ENCODE peak calls at places on chromosomes 16 and 17, in nine cellular contexts. One of them, this sample, is unnamed.

GRCh38 chr17:8480011-8480976 is 44.6 kb downstream of the NDEL1 start:
- DNase-seq in ovary: peak
- DNase-seq in psoas muscle: no peak
- DNase-seq in HFF-Myc: no peak
- DNase-seq in cardiac fibroblast: no peak
- DNase-seq in RWPE1: no peak
- DNase-seq in PC-9: no peak
- DNase-seq in fibroblast of lung: no peak
- DNase-seq in cardiac muscle cell: no peak
- DNase-seq in this sample: no peak

GRCh38 chr17:71334041-71334781 is 786.6 kb upstream of the SOX9 start:
- DNase-seq in ovary: no peak
- DNase-seq in cardiac muscle cell: no peak
- DNase-seq in cardiac fibroblast: no peak
- DNase-seq in RWPE1: no peak
- DNase-seq in HFF-Myc: no peak
- DNase-seq in psoas muscle: no peak
- DNase-seq in PC-9: no peak
- DNase-seq in fibroblast of lung: peak
- DNase-seq in this sample: peak

GRCh38 chr16:5580320-5580719 is 482.7 kb upstream of the EEF2KMT start:
- DNase-seq in cardiac fibroblast: no peak
- DNase-seq in RWPE1: no peak
- DNase-seq in cardiac muscle cell: no peak
- DNase-seq in ovary: no peak
- DNase-seq in fibroblast of lung: no peak
- DNase-seq in psoas muscle: no peak
- DNase-seq in HFF-Myc: no peak
- DNase-seq in PC-9: no peak
- DNase-seq in this sample: no peak

GRCh38 chr16:185691-186090 is 5.4 kb downstream of the HBQ1 start:
- DNase-seq in cardiac fibroblast: no peak
- DNase-seq in cardiac muscle cell: no peak
- DNase-seq in fibroblast of lung: no peak
- DNase-seq in RWPE1: no peak
- DNase-seq in HFF-Myc: no peak
- DNase-seq in PC-9: no peak
- DNase-seq in ovary: no peak
- DNase-seq in psoas muscle: no peak
- DNase-seq in this sample: no peak

GRCh38 chr17:47246120-47246519 is 7.5 kb upstream of the ITGB3 start:
- DNase-seq in ovary: no peak
- DNase-seq in PC-9: no peak
- DNase-seq in cardiac muscle cell: no peak
- DNase-seq in cardiac fibroblast: no peak
- DNase-seq in fibroblast of lung: peak
- DNase-seq in psoas muscle: no peak
- DNase-seq in HFF-Myc: no peak
- DNase-seq in RWPE1: no peak
- DNase-seq in this sample: peak

GRCh38 chr16:50613281-50613991 is 65.2 kb downstream of the NKD1 start:
- DNase-seq in cardiac fibroblast: peak
- DNase-seq in ovary: peak
- DNase-seq in fibroblast of lung: peak
- DNase-seq in RWPE1: no peak
- DNase-seq in cardiac muscle cell: peak
- DNase-seq in HFF-Myc: no peak
- DNase-seq in PC-9: no peak
- DNase-seq in psoas muscle: no peak
- DNase-seq in this sample: no peak

GRCh38 chr16:71426069-71426879 is 15.6 kb downstream of the TLE7 start:
- DNase-seq in fibroblast of lung: peak
- DNase-seq in PC-9: peak
- DNase-seq in cardiac fibroblast: peak
- DNase-seq in psoas muscle: no peak
- DNase-seq in ovary: peak
- DNase-seq in RWPE1: peak
- DNase-seq in HFF-Myc: peak
- DNase-seq in cardiac muscle cell: peak
- DNase-seq in this sample: peak

GRCh38 chr16:78292726-78293380 is 193.4 kb downstream of the WWOX start:
- DNase-seq in HFF-Myc: no peak
- DNase-seq in cardiac fibroblast: no peak
- DNase-seq in cardiac muscle cell: no peak
- DNase-seq in psoas muscle: no peak
- DNase-seq in RWPE1: no peak
- DNase-seq in ovary: no peak
- DNase-seq in PC-9: no peak
- DNase-seq in fibroblast of lung: no peak
- DNase-seq in this sample: no peak

GRCh38 chr17:39175695-39176093 is 9.7 kb upstream of the ARL5C start:
- DNase-seq in cardiac fibroblast: no peak
- DNase-seq in ovary: no peak
- DNase-seq in HFF-Myc: no peak
- DNase-seq in fibroblast of lung: no peak
- DNase-seq in RWPE1: no peak
- DNase-seq in PC-9: no peak
- DNase-seq in psoas muscle: peak
- DNase-seq in cardiac muscle cell: no peak
- DNase-seq in this sample: peak

GRCh38 chr17:1231456-1231855 is 38.8 kb upstream of the BHLHA9 start:
- DNase-seq in cardiac fibroblast: peak
- DNase-seq in cardiac muscle cell: no peak
- DNase-seq in ovary: no peak
- DNase-seq in psoas muscle: peak
- DNase-seq in HFF-Myc: no peak
- DNase-seq in PC-9: no peak
- DNase-seq in fibroblast of lung: no peak
- DNase-seq in RWPE1: no peak
- DNase-seq in this sample: peak

GRCh38 chr16:75501359-75501758 is 6.1 kb upstream of the CHST6 start:
- DNase-seq in ovary: no peak
- DNase-seq in psoas muscle: no peak
- DNase-seq in RWPE1: no peak
- DNase-seq in fibroblast of lung: no peak
- DNase-seq in PC-9: no peak
- DNase-seq in cardiac muscle cell: no peak
- DNase-seq in HFF-Myc: no peak
- DNase-seq in cardiac fibroblast: no peak
- DNase-seq in this sample: no peak

GRCh38 chr17:44006581-44007345 is 2.3 kb downstream of the NAGS start:
- DNase-seq in cardiac muscle cell: peak
- DNase-seq in fibroblast of lung: peak
- DNase-seq in psoas muscle: peak
- DNase-seq in ovary: peak
- DNase-seq in PC-9: peak
- DNase-seq in cardiac fibroblast: peak
- DNase-seq in RWPE1: peak
- DNase-seq in HFF-Myc: peak
- DNase-seq in this sample: peak

GRCh38 chr17:44004761-44005526 is 522 bp downstream of the NAGS start:
- DNase-seq in fibroblast of lung: no peak
- DNase-seq in RWPE1: no peak
- DNase-seq in HFF-Myc: no peak
- DNase-seq in cardiac muscle cell: peak
- DNase-seq in psoas muscle: no peak
- DNase-seq in PC-9: no peak
- DNase-seq in cardiac fibroblast: no peak
- DNase-seq in ovary: peak
- DNase-seq in this sample: no peak

GRCh38 chr17:44005527-44005864 is 1.1 kb downstream of the NAGS start:
- DNase-seq in psoas muscle: no peak
- DNase-seq in ovary: no peak
- DNase-seq in HFF-Myc: no peak
- DNase-seq in fibroblast of lung: no peak
- DNase-seq in cardiac muscle cell: no peak
- DNase-seq in PC-9: no peak
- DNase-seq in cardiac fibroblast: no peak
- DNase-seq in RWPE1: no peak
- DNase-seq in this sample: no peak

GRCh38 chr17:44007346-44008204 is 3.2 kb downstream of the NAGS start:
- DNase-seq in ovary: no peak
- DNase-seq in cardiac muscle cell: no peak
- DNase-seq in RWPE1: no peak
- DNase-seq in cardiac fibroblast: peak
- DNase-seq in HFF-Myc: no peak
- DNase-seq in psoas muscle: no peak
- DNase-seq in fibroblast of lung: no peak
- DNase-seq in PC-9: no peak
- DNase-seq in this sample: peak

DNA sequence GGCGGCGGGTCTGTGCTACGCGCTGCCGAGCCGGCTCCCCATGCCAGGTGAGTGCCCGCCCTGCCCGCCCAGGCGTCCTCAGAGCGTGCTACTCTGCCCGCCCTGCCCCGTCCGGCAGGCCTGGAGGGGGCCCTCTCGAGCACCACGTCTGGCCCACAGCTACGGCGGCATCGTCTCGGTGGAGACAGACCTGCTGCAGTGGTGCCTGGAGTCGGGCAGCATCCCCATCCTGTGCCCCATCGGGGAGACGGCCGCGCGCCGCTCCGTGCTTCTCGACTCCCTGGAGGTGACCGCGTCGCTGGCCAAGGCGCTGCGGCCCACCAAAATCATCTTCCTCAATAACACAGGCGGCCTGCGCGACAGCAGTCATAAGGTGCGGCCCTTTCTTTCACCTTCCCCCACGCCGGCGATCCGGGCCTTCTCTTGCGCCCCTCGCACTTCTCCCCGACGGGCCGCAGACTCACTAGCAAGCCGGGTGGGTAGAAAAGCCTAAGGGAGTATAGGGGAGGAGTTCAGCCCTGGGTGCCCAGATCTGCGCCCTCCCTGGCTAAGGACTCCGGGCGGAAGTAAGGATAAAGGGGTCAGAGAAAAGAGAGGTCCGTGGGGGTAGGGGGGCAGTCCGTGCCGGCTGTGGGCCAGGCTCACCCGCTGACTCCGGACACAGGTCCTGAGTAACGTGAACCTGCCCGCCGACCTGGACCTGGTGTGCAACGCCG is 1.6 kb downstream of the NAGS start:
- DNase-seq in RWPE1: peak
- DNase-seq in PC-9: no peak
- DNase-seq in psoas muscle: peak
- DNase-seq in cardiac muscle cell: peak
- DNase-seq in fibroblast of lung: no peak
- DNase-seq in cardiac fibroblast: no peak
- DNase-seq in HFF-Myc: no peak
- DNase-seq in ovary: peak
- DNase-seq in this sample: no peak
- TF ChIP-seq CTCF in RWPE1: no peak
- TF ChIP-seq CTCF in PC-9: no peak
- TF ChIP-seq CTCF in psoas muscle: no peak
- TF ChIP-seq CTCF in cardiac muscle cell: peak
- TF ChIP-seq CTCF in fibroblast of lung: no peak
- TF ChIP-seq CTCF in cardiac fibroblast: peak
- TF ChIP-seq CTCF in HFF-Myc: no peak
- TF ChIP-seq CTCF in ovary: no peak
- TF ChIP-seq CTCF in this sample: no peak

DNA sequence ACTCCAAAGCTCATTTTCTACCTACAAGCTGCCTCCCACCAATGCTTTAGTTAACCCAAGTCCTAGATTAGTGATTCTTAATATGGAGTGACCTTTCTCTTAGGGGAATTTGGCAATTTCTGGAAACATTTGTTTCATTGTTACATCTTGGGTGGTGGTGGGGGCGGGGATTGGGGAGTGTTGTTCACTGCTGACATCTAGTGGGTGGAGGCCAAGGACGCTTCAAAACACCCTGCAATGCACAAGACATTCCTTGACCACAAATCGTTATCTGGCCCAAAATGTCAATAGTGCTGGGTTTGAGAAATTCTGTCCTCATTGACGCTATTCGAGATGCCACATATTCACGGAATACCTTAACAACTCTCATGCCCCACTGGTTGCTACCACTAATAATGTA is 282.9 kb downstream of the RBFOX1 start:
- DNase-seq in fibroblast of lung: no peak
- DNase-seq in psoas muscle: no peak
- DNase-seq in cardiac muscle cell: no peak
- DNase-seq in HFF-Myc: no peak
- DNase-seq in PC-9: no peak
- DNase-seq in cardiac fibroblast: no peak
- DNase-seq in ovary: no peak
- DNase-seq in RWPE1: no peak
- DNase-seq in this sample: no peak
- TF ChIP-seq CTCF in fibroblast of lung: no peak
- TF ChIP-seq CTCF in psoas muscle: no peak
- TF ChIP-seq CTCF in cardiac muscle cell: no peak
- TF ChIP-seq CTCF in HFF-Myc: no peak
- TF ChIP-seq CTCF in PC-9: no peak
- TF ChIP-seq CTCF in cardiac fibroblast: no peak
- TF ChIP-seq CTCF in ovary: no peak
- TF ChIP-seq CTCF in RWPE1: no peak
- TF ChIP-seq CTCF in this sample: no peak

GRCh38 chr17:73820686-73821448 is 176.6 kb upstream of the SDK2 start:
- DNase-seq in ovary: no peak
- DNase-seq in psoas muscle: no peak
- DNase-seq in HFF-Myc: peak
- DNase-seq in cardiac fibroblast: peak
- DNase-seq in cardiac muscle cell: peak
- DNase-seq in PC-9: no peak
- DNase-seq in fibroblast of lung: no peak
- DNase-seq in RWPE1: no peak
- DNase-seq in this sample: no peak
- TF ChIP-seq CTCF in ovary: no peak
- TF ChIP-seq CTCF in psoas muscle: no peak
- TF ChIP-seq CTCF in HFF-Myc: no peak
- TF ChIP-seq CTCF in cardiac fibroblast: no peak
- TF ChIP-seq CTCF in cardiac muscle cell: peak
- TF ChIP-seq CTCF in PC-9: no peak
- TF ChIP-seq CTCF in fibroblast of lung: no peak
- TF ChIP-seq CTCF in RWPE1: no peak
- TF ChIP-seq CTCF in this sample: no peak

DNA sequence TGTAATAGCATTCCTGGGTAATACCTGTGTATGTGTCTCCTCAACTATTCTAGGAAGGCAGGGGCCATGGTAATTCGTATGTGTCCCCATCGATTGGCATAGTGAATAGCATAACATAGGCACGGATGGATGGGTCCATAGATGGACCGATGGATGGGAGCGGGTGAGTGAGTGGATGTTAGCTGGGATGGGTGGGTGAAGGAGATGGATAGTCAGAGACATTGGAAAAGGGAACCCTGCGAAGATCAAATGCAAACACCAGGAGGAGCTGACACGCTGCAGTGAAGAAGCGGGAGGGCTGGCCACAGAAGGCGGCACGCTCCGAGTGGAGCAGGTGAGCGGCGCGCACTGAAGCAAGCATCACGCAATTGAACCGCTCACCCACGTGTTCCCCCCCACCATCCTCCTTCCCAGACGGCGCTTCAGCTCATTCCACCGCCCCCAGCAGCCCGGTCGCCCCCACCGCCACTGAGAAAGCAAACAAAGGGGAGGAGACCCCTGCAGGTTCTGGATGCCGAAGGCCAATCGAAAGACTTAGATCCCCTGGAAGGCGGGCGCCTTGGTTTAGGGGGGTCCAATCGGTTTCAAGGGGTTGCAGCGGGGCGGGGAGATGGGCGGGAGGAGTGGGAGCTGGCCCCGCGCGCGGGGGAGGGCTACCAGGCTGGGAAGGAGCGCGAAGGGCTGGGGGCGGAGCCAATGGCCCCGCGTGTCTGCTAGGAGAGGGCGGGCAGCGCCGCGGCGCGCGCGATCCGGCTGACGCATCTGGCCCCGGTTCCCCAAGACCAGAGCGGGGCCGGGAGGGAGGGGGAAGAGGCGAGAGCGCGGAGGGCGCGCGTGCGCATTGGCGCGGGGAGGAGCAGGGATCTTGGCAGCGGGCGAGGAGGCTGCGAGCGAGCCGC is at the start of gene ARRB2:
- DNase-seq in psoas muscle: peak
- DNase-seq in RWPE1: peak
- DNase-seq in HFF-Myc: peak
- DNase-seq in ovary: peak
- DNase-seq in cardiac fibroblast: peak
- DNase-seq in fibroblast of lung: peak
- DNase-seq in PC-9: peak
- DNase-seq in cardiac muscle cell: peak
- DNase-seq in this sample: peak
- TF ChIP-seq CTCF in psoas muscle: peak
- TF ChIP-seq CTCF in RWPE1: peak
- TF ChIP-seq CTCF in HFF-Myc: peak
- TF ChIP-seq CTCF in ovary: peak
- TF ChIP-seq CTCF in cardiac fibroblast: peak
- TF ChIP-seq CTCF in fibroblast of lung: peak
- TF ChIP-seq CTCF in PC-9: peak
- TF ChIP-seq CTCF in cardiac muscle cell: peak
- TF ChIP-seq CTCF in this sample: peak